ENCODE peak calls at places on chromosome 20, in nine cellular contexts. One of them, this sample, is unnamed.

GRCh38 chr20:21504323-21504722 is 9.5 kb downstream of the NKX2-2 start:
- DNase-seq in thoracic aorta: no peak
- DNase-seq in OCI-LY7: no peak
- DNase-seq in BE2C: no peak
- DNase-seq in GM20000: no peak
- DNase-seq in CD8-positive, alpha-beta T cell: peak; percentile 5
- DNase-seq in lower lobe of right lung: peak; percentile 41
- DNase-seq in HFF-Myc: no peak
- DNase-seq in psoas muscle: no peak
- DNase-seq in this sample: no peak

GRCh38 chr20:4573564-4574355 is 147.9 kb upstream of the PRND start:
- DNase-seq in GM20000: no peak
- DNase-seq in CD8-positive, alpha-beta T cell: no peak
- DNase-seq in thoracic aorta: no peak
- DNase-seq in HFF-Myc: peak; percentile 61
- DNase-seq in OCI-LY7: no peak
- DNase-seq in psoas muscle: no peak
- DNase-seq in BE2C: no peak
- DNase-seq in lower lobe of right lung: no peak
- DNase-seq in this sample: peak; percentile 83

GRCh38 chr20:52004720-52005119 is 186.9 kb downstream of the ZFP64 start:
- DNase-seq in BE2C: no peak
- DNase-seq in OCI-LY7: no peak
- DNase-seq in psoas muscle: no peak
- DNase-seq in lower lobe of right lung: no peak
- DNase-seq in thoracic aorta: no peak
- DNase-seq in HFF-Myc: no peak
- DNase-seq in CD8-positive, alpha-beta T cell: no peak
- DNase-seq in GM20000: no peak
- DNase-seq in this sample: peak; percentile 88

GRCh38 chr20:46455729-46456128 is 49.3 kb upstream of the ELMO2 start:
- DNase-seq in BE2C: no peak
- DNase-seq in psoas muscle: no peak
- DNase-seq in HFF-Myc: no peak
- DNase-seq in OCI-LY7: no peak
- DNase-seq in GM20000: no peak
- DNase-seq in lower lobe of right lung: no peak
- DNase-seq in CD8-positive, alpha-beta T cell: no peak
- DNase-seq in thoracic aorta: no peak
- DNase-seq in this sample: no peak

GRCh38 chr20:42852691-42853090 is 337.0 kb downstream of the PTPRT start:
- DNase-seq in thoracic aorta: no peak
- DNase-seq in OCI-LY7: no peak
- DNase-seq in GM20000: no peak
- DNase-seq in BE2C: no peak
- DNase-seq in psoas muscle: no peak
- DNase-seq in HFF-Myc: no peak
- DNase-seq in lower lobe of right lung: no peak
- DNase-seq in CD8-positive, alpha-beta T cell: no peak
- DNase-seq in this sample: no peak

GRCh38 chr20:2880650-2881049 is 7.4 kb downstream of the PTPRA start:
- DNase-seq in GM20000: no peak
- DNase-seq in lower lobe of right lung: no peak
- DNase-seq in BE2C: no peak
- DNase-seq in psoas muscle: no peak
- DNase-seq in OCI-LY7: no peak
- DNase-seq in thoracic aorta: no peak
- DNase-seq in HFF-Myc: no peak
- DNase-seq in CD8-positive, alpha-beta T cell: no peak
- DNase-seq in this sample: no peak

GRCh38 chr20:6704132-6704861 is 63.2 kb upstream of the BMP2 start:
- DNase-seq in BE2C: no peak
- DNase-seq in thoracic aorta: no peak
- DNase-seq in psoas muscle: no peak
- DNase-seq in OCI-LY7: no peak
- DNase-seq in GM20000: no peak
- DNase-seq in HFF-Myc: no peak
- DNase-seq in lower lobe of right lung: no peak
- DNase-seq in CD8-positive, alpha-beta T cell: no peak
- DNase-seq in this sample: peak; percentile 81

GRCh38 chr20:25284131-25284601 is 36.3 kb downstream of the PYGB start:
- DNase-seq in CD8-positive, alpha-beta T cell: no peak
- DNase-seq in GM20000: no peak
- DNase-seq in HFF-Myc: no peak
- DNase-seq in thoracic aorta: no peak
- DNase-seq in psoas muscle: no peak
- DNase-seq in OCI-LY7: no peak
- DNase-seq in BE2C: peak; percentile 2
- DNase-seq in lower lobe of right lung: peak; percentile 31
- DNase-seq in this sample: no peak

GRCh38 chr20:56381501-56381900 is 10.5 kb downstream of the AURKA start:
- DNase-seq in HFF-Myc: no peak
- DNase-seq in lower lobe of right lung: no peak
- DNase-seq in psoas muscle: no peak
- DNase-seq in thoracic aorta: no peak
- DNase-seq in BE2C: no peak
- DNase-seq in GM20000: no peak
- DNase-seq in CD8-positive, alpha-beta T cell: no peak
- DNase-seq in OCI-LY7: no peak
- DNase-seq in this sample: no peak

GRCh38 chr20:48066851-48067250 is 281.6 kb upstream of the SULF2 start:
- DNase-seq in HFF-Myc: no peak
- DNase-seq in OCI-LY7: no peak
- DNase-seq in lower lobe of right lung: no peak
- DNase-seq in GM20000: no peak
- DNase-seq in CD8-positive, alpha-beta T cell: no peak
- DNase-seq in psoas muscle: no peak
- DNase-seq in BE2C: no peak
- DNase-seq in thoracic aorta: no peak
- DNase-seq in this sample: peak; percentile 13

GRCh38 chr20:54691335-54691734 is 215.9 kb downstream of the DOK5 start:
- DNase-seq in OCI-LY7: no peak
- DNase-seq in psoas muscle: no peak
- DNase-seq in BE2C: no peak
- DNase-seq in CD8-positive, alpha-beta T cell: no peak
- DNase-seq in lower lobe of right lung: no peak
- DNase-seq in HFF-Myc: no peak
- DNase-seq in thoracic aorta: no peak
- DNase-seq in GM20000: no peak
- DNase-seq in this sample: no peak

GRCh38 chr20:17059465-17059864 is 167.4 kb upstream of the PCSK2 start:
- DNase-seq in CD8-positive, alpha-beta T cell: no peak
- DNase-seq in psoas muscle: no peak
- DNase-seq in BE2C: peak; percentile 43
- DNase-seq in OCI-LY7: no peak
- DNase-seq in thoracic aorta: no peak
- DNase-seq in GM20000: no peak
- DNase-seq in lower lobe of right lung: no peak
- DNase-seq in HFF-Myc: peak; percentile 15
- DNase-seq in this sample: peak; percentile 0

GRCh38 chr20:15854871-15855270 is 718.4 kb downstream of the KIF16B start:
- DNase-seq in CD8-positive, alpha-beta T cell: no peak
- DNase-seq in BE2C: no peak
- DNase-seq in HFF-Myc: no peak
- DNase-seq in lower lobe of right lung: no peak
- DNase-seq in OCI-LY7: no peak
- DNase-seq in thoracic aorta: no peak
- DNase-seq in GM20000: no peak
- DNase-seq in psoas muscle: no peak
- DNase-seq in this sample: no peak

GRCh38 chr20:45011108-45011526 is 44.8 kb downstream of the STK4 start:
- DNase-seq in HFF-Myc: no peak
- DNase-seq in thoracic aorta: no peak
- DNase-seq in GM20000: peak; percentile 22
- DNase-seq in lower lobe of right lung: no peak
- DNase-seq in OCI-LY7: peak; percentile 65
- DNase-seq in BE2C: peak; percentile 64
- DNase-seq in CD8-positive, alpha-beta T cell: peak; percentile 63
- DNase-seq in psoas muscle: no peak
- DNase-seq in this sample: peak; percentile 83

GRCh38 chr20:13870349-13870748 is 85.5 kb downstream of the NDUFAF5 start:
- DNase-seq in psoas muscle: no peak
- DNase-seq in CD8-positive, alpha-beta T cell: no peak
- DNase-seq in OCI-LY7: no peak
- DNase-seq in BE2C: no peak
- DNase-seq in thoracic aorta: no peak
- DNase-seq in lower lobe of right lung: no peak
- DNase-seq in HFF-Myc: no peak
- DNase-seq in GM20000: no peak
- DNase-seq in this sample: no peak
- TF ChIP-seq CTCF in psoas muscle: no peak
- TF ChIP-seq CTCF in CD8-positive, alpha-beta T cell: no peak
- TF ChIP-seq CTCF in OCI-LY7: peak; percentile 34
- TF ChIP-seq CTCF in BE2C: no peak
- TF ChIP-seq CTCF in thoracic aorta: no peak
- TF ChIP-seq CTCF in lower lobe of right lung: no peak
- TF ChIP-seq CTCF in HFF-Myc: no peak
- TF ChIP-seq CTCF in GM20000: no peak
- TF ChIP-seq CTCF in this sample: no peak

DNA sequence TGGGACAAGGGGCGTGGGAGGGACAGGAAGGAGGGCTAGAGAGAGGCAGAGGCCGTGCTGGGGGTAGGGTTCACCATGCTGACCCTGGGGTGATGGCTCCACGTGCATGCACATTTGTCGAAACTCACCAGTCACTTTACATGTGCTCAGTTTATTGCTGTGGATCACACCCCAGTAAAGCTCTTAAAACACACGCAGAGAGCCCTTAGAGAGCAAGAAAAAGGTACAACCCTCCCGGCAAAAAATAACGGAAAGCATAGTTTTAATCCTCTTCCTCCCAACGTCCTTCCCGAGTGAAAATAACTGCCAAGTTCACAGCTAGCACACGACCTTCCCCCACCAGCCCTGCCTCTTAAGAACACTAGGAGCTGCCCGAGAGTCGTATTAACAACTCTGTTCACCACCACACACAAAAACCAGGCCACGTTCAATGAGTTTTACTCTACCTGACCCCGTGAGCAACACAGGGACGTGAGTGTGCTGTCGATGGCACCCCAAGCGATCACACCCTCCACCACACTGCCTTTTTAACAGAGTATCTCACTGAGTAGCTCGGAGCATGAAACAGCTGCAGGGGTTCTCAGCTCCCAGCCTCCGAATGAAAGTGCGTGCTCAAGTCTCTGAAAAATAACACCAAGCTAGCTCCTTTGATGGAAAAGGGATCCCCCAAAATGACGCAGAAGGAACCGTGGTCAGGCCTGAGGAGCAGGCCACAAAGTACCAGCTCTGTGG is 39.7 kb downstream of the TAF4 start:
- DNase-seq in thoracic aorta: no peak
- DNase-seq in psoas muscle: no peak
- DNase-seq in GM20000: peak; percentile 70
- DNase-seq in OCI-LY7: no peak
- DNase-seq in HFF-Myc: peak; percentile 56
- DNase-seq in BE2C: no peak
- DNase-seq in CD8-positive, alpha-beta T cell: peak; percentile 24
- DNase-seq in lower lobe of right lung: no peak
- DNase-seq in this sample: peak; percentile 90
- TF ChIP-seq CTCF in thoracic aorta: peak; percentile 31
- TF ChIP-seq CTCF in psoas muscle: peak; percentile 54
- TF ChIP-seq CTCF in GM20000: peak; percentile 51
- TF ChIP-seq CTCF in OCI-LY7: no peak
- TF ChIP-seq CTCF in HFF-Myc: peak; percentile 77
- TF ChIP-seq CTCF in BE2C: peak; percentile 67
- TF ChIP-seq CTCF in CD8-positive, alpha-beta T cell: peak; percentile 48
- TF ChIP-seq CTCF in lower lobe of right lung: peak; percentile 46
- TF ChIP-seq CTCF in this sample: peak; percentile 96

GRCh38 chr20:18632196-18632789 is 44.4 kb downstream of the DTD1 start:
- DNase-seq in GM20000: peak; percentile 58
- DNase-seq in CD8-positive, alpha-beta T cell: peak; percentile 47
- DNase-seq in thoracic aorta: no peak
- DNase-seq in BE2C: peak; percentile 82
- DNase-seq in lower lobe of right lung: peak; percentile 73
- DNase-seq in HFF-Myc: no peak
- DNase-seq in OCI-LY7: peak; percentile 71
- DNase-seq in psoas muscle: peak; percentile 59
- DNase-seq in this sample: peak; percentile 83

GRCh38 chr20:18625907-18626655 is 38.2 kb downstream of the DTD1 start:
- DNase-seq in lower lobe of right lung: no peak
- DNase-seq in OCI-LY7: no peak
- DNase-seq in BE2C: no peak
- DNase-seq in thoracic aorta: no peak
- DNase-seq in psoas muscle: no peak
- DNase-seq in CD8-positive, alpha-beta T cell: no peak
- DNase-seq in GM20000: no peak
- DNase-seq in HFF-Myc: no peak
- DNase-seq in this sample: peak; percentile 72

GRCh38 chr20:18633411-18633810 is 45.6 kb downstream of the DTD1 start:
- DNase-seq in BE2C: no peak
- DNase-seq in thoracic aorta: no peak
- DNase-seq in lower lobe of right lung: no peak
- DNase-seq in HFF-Myc: no peak
- DNase-seq in GM20000: no peak
- DNase-seq in psoas muscle: no peak
- DNase-seq in OCI-LY7: no peak
- DNase-seq in CD8-positive, alpha-beta T cell: no peak
- DNase-seq in this sample: no peak

GRCh38 chr20:18624948-18625347 is 37.1 kb downstream of the DTD1 start:
- DNase-seq in thoracic aorta: no peak
- DNase-seq in psoas muscle: no peak
- DNase-seq in CD8-positive, alpha-beta T cell: no peak
- DNase-seq in GM20000: no peak
- DNase-seq in lower lobe of right lung: no peak
- DNase-seq in BE2C: no peak
- DNase-seq in HFF-Myc: no peak
- DNase-seq in OCI-LY7: no peak
- DNase-seq in this sample: no peak

DNA sequence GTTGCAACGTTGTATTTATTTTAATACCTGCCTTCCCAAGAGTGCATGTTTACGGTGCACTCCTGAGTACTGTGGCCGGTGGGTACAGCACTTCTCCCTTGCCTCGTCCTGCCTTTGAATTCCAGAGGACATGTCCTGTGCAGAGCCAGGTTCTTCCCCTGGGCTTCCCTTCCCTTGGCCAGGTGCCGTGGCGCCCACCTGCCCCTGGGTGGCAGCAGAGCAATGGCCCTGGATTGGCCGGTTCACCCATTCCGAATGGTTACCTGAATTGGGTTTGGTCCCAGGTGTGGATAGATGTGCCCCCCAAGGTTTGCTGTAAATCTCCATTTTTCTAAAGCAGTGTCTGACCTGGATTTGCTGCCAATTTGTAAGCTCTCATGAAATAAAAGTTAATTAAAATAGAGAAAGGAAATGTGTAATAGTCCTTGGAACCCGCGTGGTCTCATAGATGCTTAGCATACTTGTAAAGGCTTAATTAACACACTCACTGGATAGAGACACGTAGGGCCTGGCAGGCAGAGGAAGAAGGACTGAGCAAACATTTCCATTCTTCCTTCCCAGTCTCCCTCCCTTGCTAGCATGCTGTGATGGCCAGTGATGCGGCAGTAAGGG is 40.6 kb downstream of the DTD1 start:
- DNase-seq in psoas muscle: no peak
- DNase-seq in thoracic aorta: no peak
- DNase-seq in HFF-Myc: no peak
- DNase-seq in OCI-LY7: peak; percentile 22
- DNase-seq in GM20000: no peak
- DNase-seq in lower lobe of right lung: no peak
- DNase-seq in BE2C: peak; percentile 46
- DNase-seq in CD8-positive, alpha-beta T cell: no peak
- DNase-seq in this sample: no peak
- TF ChIP-seq CTCF in psoas muscle: peak; percentile 50
- TF ChIP-seq CTCF in thoracic aorta: no peak
- TF ChIP-seq CTCF in HFF-Myc: peak; percentile 60
- TF ChIP-seq CTCF in OCI-LY7: peak; percentile 86
- TF ChIP-seq CTCF in GM20000: peak; percentile 52
- TF ChIP-seq CTCF in lower lobe of right lung: peak; percentile 46
- TF ChIP-seq CTCF in BE2C: peak; percentile 73
- TF ChIP-seq CTCF in CD8-positive, alpha-beta T cell: no peak
- TF ChIP-seq CTCF in this sample: peak; percentile 75

GRCh38 chr20:63280929-63281545 is 8.4 kb downstream of the ARFGAP1 start:
- DNase-seq in OCI-LY7: no peak
- DNase-seq in BE2C: peak; percentile 63
- DNase-seq in lower lobe of right lung: no peak
- DNase-seq in GM20000: no peak
- DNase-seq in CD8-positive, alpha-beta T cell: no peak
- DNase-seq in psoas muscle: peak; percentile 8
- DNase-seq in HFF-Myc: no peak
- DNase-seq in thoracic aorta: no peak
- DNase-seq in this sample: no peak
- TF ChIP-seq CTCF in OCI-LY7: peak; percentile 66
- TF ChIP-seq CTCF in BE2C: peak; percentile 61
- TF ChIP-seq CTCF in lower lobe of right lung: no peak
- TF ChIP-seq CTCF in GM20000: peak; percentile 6
- TF ChIP-seq CTCF in CD8-positive, alpha-beta T cell: no peak
- TF ChIP-seq CTCF in psoas muscle: no peak
- TF ChIP-seq CTCF in HFF-Myc: peak; percentile 36
- TF ChIP-seq CTCF in thoracic aorta: no peak
- TF ChIP-seq CTCF in this sample: peak; percentile 57

This sample was measured in choroid plexus epithelial cell.